ENCODE peak calls at places on chromosomes 7 and 10, in five cellular contexts. W is Calu3, F is gastrocnemius medialis, C is dorsolateral prefrontal cortex, E is GM06990. K is an unnamed sample.

GRCh38 chr7:137539111-137539715 is 195.7 kb upstream of the PTN start:
- DNase-seq in W (no peak), C (no peak), F (no peak), E (no peak), K (peak)

GRCh38 chr7:44056681-44057080 is 8.7 kb downstream of the PGAM2 start:
- DNase-seq in C (no peak), W (no peak), E (no peak), F (no peak), K (no peak)

GRCh38 chr7:1055084-1055450 is 10.7 kb downstream of the GPR146 start:
- DNase-seq in C (peak), F (no peak), W (no peak), E (no peak), K (no peak)

GRCh38 chr7:107998660-107999480 is 4.1 kb downstream of the LAMB1 start:
- DNase-seq in W (no peak), C (no peak), E (no peak), F (no peak), K (no peak)

GRCh38 chr10:32437334-32437733 is 8.6 kb upstream of the CCDC7 start:
- DNase-seq in W (no peak), C (no peak), F (no peak), E (no peak), K (no peak)

GRCh38 chr10:32985781-32986350 is 27.8 kb upstream of the ITGB1 start:
- DNase-seq in W (no peak), C (no peak), F (no peak), E (no peak), K (peak)

GRCh38 chr10:117345143-117345542 is 30.1 kb downstream of the PDZD8 start:
- DNase-seq in W (no peak), F (no peak), E (no peak), C (no peak), K (no peak)

GRCh38 chr10:4771554-4772201 is 54.3 kb upstream of the AKR1E2 start:
- DNase-seq in W (no peak), F (no peak), E (no peak), C (no peak), K (no peak)

GRCh38 chr7:24427048-24427447 is 143.1 kb downstream of the NPY start:
- DNase-seq in E (no peak), F (no peak), C (no peak), W (no peak), K (no peak)

GRCh38 chr7:16711730-16712129 is 41.8 kb upstream of the TSPAN13 start:
- DNase-seq in F (no peak), E (no peak), C (no peak), W (no peak), K (no peak)

GRCh38 chr7:116194115-116194514 is 16.2 kb upstream of the TES start:
- DNase-seq in C (no peak), F (no peak), W (no peak), E (no peak), K (no peak)

GRCh38 chr7:74482629-74483401 is 29.1 kb downstream of the GTF2IRD1 start:
- DNase-seq in F (peak), W (no peak), E (no peak), C (no peak), K (peak)

GRCh38 chr7:90675982-90676381 is 79.9 kb downstream of the CDK14 start:
- DNase-seq in C (no peak), F (no peak), W (no peak), E (no peak), K (no peak)

GRCh38 chr7:10239643-10240345 is 733.9 kb upstream of the PHF14 start:
- DNase-seq in C (no peak), E (no peak), F (no peak), W (no peak), K (no peak)

GRCh38 chr7:27771111-27771510 is 31.1 kb downstream of the TAX1BP1 start:
- DNase-seq in W (no peak), F (no peak), C (no peak), E (no peak), K (peak)

GRCh38 chr7:155992107-155992506 is 179.8 kb upstream of the SHH start:
- DNase-seq in F (no peak), C (no peak), E (no peak), W (no peak), K (no peak)

GRCh38 chr7:150717821-150718420 is 1.5 kb downstream of the GIMAP1 start:
- DNase-seq in C (no peak), E (no peak), W (no peak), F (no peak), K (no peak)

GRCh38 chr7:150715738-150716137 is 675 bp upstream of the GIMAP1 start:
- DNase-seq in F (no peak), E (no peak), C (no peak), W (no peak), K (no peak)

GRCh38 chr7:150716368-150716767 is at the start of gene GIMAP1:
- DNase-seq in C (no peak), W (no peak), F (no peak), E (no peak), K (no peak)

GRCh38 chr7:150716939-150717338 is 526 bp downstream of the GIMAP1 start:
- DNase-seq in C (no peak), F (no peak), E (no peak), W (no peak), K (no peak)

GRCh38 chr7:150715293-150715692 is 1.1 kb upstream of the GIMAP1 start:
- DNase-seq in F (no peak), W (no peak), E (no peak), C (no peak), K (no peak)
- TF ChIP-seq CTCF in F (no peak), W (no peak), E (no peak), C (no peak), K (no peak)

GRCh38 chr10:83212632-83213349 is 926.5 kb upstream of the GHITM start:
- DNase-seq in E (no peak), W (no peak), F (no peak), C (no peak), K (peak)
- TF ChIP-seq CTCF in E (no peak), W (no peak), F (no peak), C (no peak), K (no peak)

GRCh38 chr10:90658791-90659190 is 199.0 kb downstream of the HTR7 start:
- DNase-seq in C (no peak), E (no peak), F (no peak), W (no peak), K (no peak)
- TF ChIP-seq CTCF in C (no peak), E (peak), F (no peak), W (no peak), K (no peak)

GRCh38 chr10:124097883-124098282 is 4.5 kb upstream of the CHST15 start:
- DNase-seq in W (no peak), C (no peak), F (no peak), E (no peak), K (no peak)

GRCh38 chr10:124094419-124094785 is 1.0 kb upstream of the CHST15 start:
- DNase-seq in C (no peak), F (no peak), E (no peak), W (no peak), K (no peak)

GRCh38 chr10:124098575-124098974 is 5.2 kb upstream of the CHST15 start:
- DNase-seq in F (no peak), C (no peak), E (no peak), W (no peak), K (no peak)

GRCh38 chr10:124095096-124095495 is 1.7 kb upstream of the CHST15 start:
- DNase-seq in C (no peak), F (no peak), E (no peak), W (no peak), K (no peak)

GRCh38 chr10:124096494-124096893 is 3.1 kb upstream of the CHST15 start:
- DNase-seq in W (no peak), E (no peak), F (no peak), C (no peak), K (no peak)
- TF ChIP-seq CTCF in W (no peak), E (no peak), F (no peak), C (no peak), K (no peak)

DNA sequence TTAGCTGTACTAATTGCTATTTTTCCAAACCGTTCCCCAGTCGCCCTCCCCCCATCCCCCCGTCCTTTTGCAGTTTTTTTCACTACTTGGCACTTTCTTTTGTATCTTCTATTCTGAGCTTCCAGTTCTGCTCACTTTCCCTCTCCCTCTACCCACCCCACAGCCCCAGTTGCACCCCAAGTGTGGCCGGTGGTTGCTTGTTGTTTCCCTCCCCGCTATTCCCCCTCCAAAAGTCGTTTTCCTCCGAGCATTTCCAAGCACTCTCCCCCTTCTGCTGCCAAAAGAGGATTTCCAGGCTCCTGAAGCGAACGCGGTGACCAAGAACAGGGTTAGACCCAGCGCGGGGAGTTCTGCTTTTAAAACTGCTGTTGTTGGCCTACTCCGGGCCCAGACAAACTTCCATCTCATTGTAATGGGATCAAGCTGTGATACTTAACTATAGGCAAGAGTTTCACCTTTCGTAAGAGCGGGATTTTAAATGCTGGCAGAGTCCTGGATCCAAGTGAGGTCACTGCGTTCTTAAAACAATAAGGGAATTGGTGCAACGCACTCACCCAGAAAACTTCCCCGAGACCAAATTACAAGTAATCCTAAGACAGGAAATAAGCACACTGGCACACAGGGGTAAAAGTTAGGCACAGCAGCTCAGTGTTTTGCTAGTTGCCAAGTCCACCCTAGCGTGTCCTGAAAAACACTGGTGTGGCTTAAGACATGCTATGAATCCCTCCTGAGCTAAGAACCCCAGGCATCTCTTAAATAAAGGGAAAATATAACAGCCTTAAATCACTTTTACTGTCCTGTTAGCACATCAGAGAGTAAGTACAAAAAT is 1.5 kb upstream of the RGS10 start:
- DNase-seq in C (no peak), F (no peak), E (no peak), W (no peak), K (no peak)
- TF ChIP-seq CTCF in C (no peak), F (no peak), E (no peak), W (no peak), K (no peak)

GRCh38 chr10:97140887-97141745 is 44.6 kb downstream of the SLIT1 start:
- DNase-seq in C (no peak), W (no peak), F (no peak), E (peak), K (no peak)
- TF ChIP-seq CTCF in C (no peak), W (no peak), F (no peak), E (no peak), K (no peak)

DNA sequence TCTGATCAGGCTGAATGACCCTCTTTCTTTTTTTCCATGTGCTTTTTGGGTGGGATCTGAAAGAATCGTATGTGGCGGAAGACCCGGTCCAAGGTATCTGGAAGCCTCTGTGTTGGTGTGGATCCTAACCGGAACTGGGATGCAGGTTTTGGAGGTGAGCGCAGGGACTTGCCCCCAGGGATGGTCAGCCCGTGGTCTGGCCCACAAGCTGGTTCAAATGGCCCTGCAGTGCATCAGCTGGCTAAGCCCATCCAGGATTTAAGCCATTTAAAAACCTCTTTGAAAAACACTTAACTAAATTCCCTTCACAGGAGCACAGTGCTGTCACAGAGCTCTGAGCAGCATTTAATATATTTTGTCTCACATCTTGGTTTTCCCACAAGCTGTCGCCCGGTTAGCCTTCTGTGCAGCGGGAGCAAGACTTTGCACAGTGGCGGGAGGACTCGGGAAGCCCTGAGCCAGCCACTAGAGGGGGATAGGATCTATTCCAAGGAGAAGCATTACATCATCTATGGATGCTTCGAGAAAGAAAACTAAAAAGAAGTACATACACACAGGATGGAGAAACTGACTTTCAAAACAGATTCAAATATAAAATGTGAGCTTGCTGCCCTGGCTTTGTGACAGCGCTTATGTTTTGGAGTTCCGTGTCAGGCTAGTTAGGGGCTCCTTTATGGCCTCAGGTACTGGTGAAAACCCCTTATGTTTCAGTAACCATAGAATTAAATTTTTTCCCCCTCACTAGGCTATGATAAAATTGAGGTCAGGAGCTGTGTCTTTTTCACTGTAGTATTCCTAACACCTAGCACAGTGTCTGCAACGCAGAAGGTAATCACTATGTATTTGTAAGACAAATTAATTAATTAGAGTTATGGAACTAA is 11.3 kb downstream of the CPA2 start:
- DNase-seq in F (no peak), C (peak), W (peak), E (no peak), K (peak)
- TF ChIP-seq CTCF in F (peak), C (peak), W (no peak), E (no peak), K (no peak)

DNA sequence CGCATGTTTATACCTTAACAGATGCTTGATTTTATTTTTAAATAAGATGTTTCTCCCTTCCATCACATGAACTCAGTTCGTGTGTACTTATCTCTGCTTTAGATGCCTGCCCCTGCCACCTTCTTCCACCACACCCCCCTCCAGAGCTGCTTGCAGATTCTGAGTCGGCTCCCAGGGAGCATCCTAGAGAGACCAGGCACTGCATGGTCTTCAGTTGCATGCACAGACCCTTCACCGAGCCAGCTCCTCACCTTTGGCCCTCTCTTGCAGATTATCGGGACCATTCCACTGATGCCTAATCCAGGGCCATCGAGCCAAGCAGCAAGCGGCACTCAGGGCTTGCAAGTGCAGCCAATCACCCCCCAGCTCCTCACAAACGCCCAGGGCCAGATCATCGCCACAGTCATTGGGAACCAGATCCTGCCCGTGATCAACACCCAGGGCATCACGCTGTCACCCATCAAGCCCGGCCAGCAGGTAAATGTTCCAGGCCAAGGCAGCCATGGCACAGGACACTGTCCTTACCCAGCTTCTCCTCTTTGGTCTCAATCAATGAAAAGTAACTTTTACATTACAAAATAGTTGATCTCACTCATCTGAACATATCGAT is 133.3 kb upstream of the YAE1 start:
- DNase-seq in W (no peak), C (no peak), E (no peak), F (no peak), K (no peak)
- TF ChIP-seq CTCF in W (no peak), C (no peak), E (no peak), F (no peak), K (no peak)

GRCh38 chr10:120433176-120433575 is 23.9 kb upstream of the PLPP4 start:
- DNase-seq in E (no peak), F (no peak), W (no peak), C (peak), K (no peak)

GRCh38 chr10:120432209-120432608 is 24.8 kb upstream of the PLPP4 start:
- DNase-seq in C (no peak), E (no peak), W (no peak), F (no peak), K (peak)

GRCh38 chr10:120431356-120431755 is 25.7 kb upstream of the PLPP4 start:
- DNase-seq in W (no peak), F (no peak), E (no peak), C (no peak), K (no peak)

GRCh38 chr10:120437541-120437940 is 19.5 kb upstream of the PLPP4 start:
- DNase-seq in W (no peak), E (no peak), C (no peak), F (no peak), K (peak)

GRCh38 chr10:120436431-120437142 is 20.4 kb upstream of the PLPP4 start:
- DNase-seq in F (no peak), E (no peak), W (no peak), C (no peak), K (no peak)
- TF ChIP-seq CTCF in F (no peak), E (peak), W (no peak), C (no peak), K (no peak)

GRCh38 chr7:33286521-33286920 is 157.2 kb downstream of the BBS9 start:
- DNase-seq in F (no peak), E (no peak), W (no peak), C (no peak), K (no peak)
- TF ChIP-seq CTCF in F (no peak), E (no peak), W (no peak), C (no peak), K (no peak)